ENCODE peak calls at places on chromosome 18, in ten cellular contexts. X is sigmoid colon, I is astrocyte, O is AG04449, D is AG09309, U is IMR-90, Q is pancreas, F is left ventricle myocardium inferior, S is heart left ventricle, W is tibial artery. G is an unnamed sample.

GRCh38 chr18:12679183-12679786 is 21.4 kb upstream of the SPIRE1 start:
- DNase-seq in X (peak), I (no peak), O (no peak), D (no peak), U (peak), Q (no peak), F (peak), S (peak), W (peak), G (peak)

GRCh38 chr18:21361297-21361880 is 119.4 kb downstream of the GREB1L start:
- DNase-seq in X (no peak), I (no peak), O (no peak), D (no peak), U (no peak), Q (no peak), F (no peak), S (no peak), W (no peak), G (no peak)

GRCh38 chr18:3898866-3899613 is 449.1 kb downstream of the TGIF1 start:
- DNase-seq in X (no peak), I (no peak), O (no peak), D (no peak), U (no peak), Q (no peak), F (no peak), S (no peak), W (no peak), G (no peak)

GRCh38 chr18:9916814-9917213 is 3.0 kb downstream of the VAPA start:
- DNase-seq in X (no peak), I (no peak), O (no peak), D (no peak), U (no peak), Q (no peak), F (no peak), S (no peak), W (no peak), G (no peak)

GRCh38 chr18:70337139-70337972 is 48.5 kb downstream of the SOCS6 start:
- DNase-seq in X (no peak), I (peak), O (peak), D (peak), U (peak), Q (no peak), F (no peak), S (peak), W (no peak), G (peak)

GRCh38 chr18:79987566-79987965 is 797 bp downstream of the TXNL4A start:
- DNase-seq in X (no peak), I (no peak), O (no peak), D (no peak), U (no peak), Q (no peak), F (no peak), S (no peak), W (no peak), G (peak)

GRCh38 chr18:3721771-3722661 is 272.0 kb downstream of the TGIF1 start:
- DNase-seq in X (no peak), I (no peak), O (no peak), D (no peak), U (no peak), Q (no peak), F (no peak), S (no peak), W (no peak), G (no peak)

GRCh38 chr18:44702594-44702993 is 21.9 kb downstream of the SETBP1 start:
- DNase-seq in X (no peak), I (no peak), O (no peak), D (no peak), U (no peak), Q (no peak), F (no peak), S (no peak), W (no peak), G (no peak)

GRCh38 chr18:63320690-63321265 is 1.2 kb upstream of the BCL2 start:
- DNase-seq in X (peak), I (peak), O (no peak), D (no peak), U (peak), Q (peak), F (peak), S (peak), W (peak), G (peak)
- TF ChIP-seq CTCF in X (no peak), I (no peak), O (no peak), D (no peak), U (no peak), Q (no peak), F (no peak), S (no peak), W (no peak), G (no peak)

GRCh38 chr18:37564796-37565137 is 831 bp downstream of the CELF4 start:
- DNase-seq in X (peak), I (peak), O (no peak), D (no peak), U (peak), Q (peak), F (peak), S (peak), W (no peak), G (peak)

GRCh38 chr18:37565985-37566478 is 434 bp upstream of the CELF4 start:
- DNase-seq in X (peak), I (no peak), O (no peak), D (no peak), U (peak), Q (peak), F (peak), S (peak), W (no peak), G (peak)

GRCh38 chr18:37563810-37564511 is 1.6 kb downstream of the CELF4 start:
- DNase-seq in X (peak), I (no peak), O (no peak), D (no peak), U (no peak), Q (no peak), F (no peak), S (no peak), W (no peak), G (no peak)

GRCh38 chr18:37566479-37567060 is 972 bp upstream of the CELF4 start:
- DNase-seq in X (peak), I (no peak), O (no peak), D (no peak), U (no peak), Q (no peak), F (no peak), S (no peak), W (no peak), G (no peak)

DNA sequence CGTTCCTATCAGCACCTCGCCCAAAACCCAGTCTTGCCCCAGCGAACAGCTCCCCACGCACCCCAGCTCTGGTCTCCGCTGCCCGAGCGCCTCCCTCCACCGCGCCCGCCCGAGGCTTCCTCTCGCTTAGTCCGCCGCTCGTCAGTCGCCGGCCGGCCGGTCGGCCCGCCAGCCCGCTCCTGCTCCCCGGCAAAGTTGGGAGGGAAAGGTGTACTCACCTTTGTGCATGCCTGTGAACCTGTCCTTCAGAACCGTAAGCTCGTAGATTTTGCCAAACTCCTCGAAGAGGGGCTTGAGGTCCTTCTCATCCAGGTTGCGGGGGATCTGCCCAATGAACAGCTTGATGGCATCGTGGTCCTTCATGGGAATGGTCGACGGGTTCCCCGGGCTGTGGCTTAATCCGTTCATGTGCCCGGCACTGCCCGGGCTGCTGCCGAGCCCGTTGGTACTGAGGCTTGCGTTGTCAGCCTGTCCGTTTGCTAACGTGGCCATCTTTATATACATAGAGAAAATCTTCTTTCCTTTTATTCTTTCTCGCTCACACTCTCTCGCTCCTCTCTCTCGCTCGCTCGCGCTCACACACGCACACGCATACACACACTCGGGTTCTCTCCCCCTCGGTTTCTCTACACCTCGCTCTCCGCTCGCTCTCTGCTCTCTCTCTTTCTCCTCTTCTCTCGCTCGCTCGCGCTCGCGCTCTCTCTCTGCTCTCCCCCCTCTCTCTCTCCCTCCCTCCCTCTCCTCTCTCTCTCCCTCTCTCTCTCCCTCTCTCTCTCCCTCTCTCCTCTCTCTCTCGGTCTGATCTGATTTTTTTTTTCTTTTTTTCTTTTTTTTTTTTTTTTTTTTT is at the start of gene CELF4:
- DNase-seq in X (peak), I (no peak), O (no peak), D (no peak), U (no peak), Q (peak), F (no peak), S (no peak), W (no peak), G (no peak)
- H3K4me3 ChIP-seq in X (peak), I (peak), O (peak), D (peak), U (peak), Q (peak), F (peak), S (peak), W (peak), G (peak)

GRCh38 chr18:36375118-36375517 is 77.6 kb downstream of the FHOD3 start:
- DNase-seq in X (no peak), I (no peak), O (no peak), D (no peak), U (no peak), Q (no peak), F (no peak), S (no peak), W (no peak), G (no peak)

GRCh38 chr18:36374262-36374661 is 76.7 kb downstream of the FHOD3 start:
- DNase-seq in X (no peak), I (no peak), O (no peak), D (no peak), U (no peak), Q (no peak), F (no peak), S (no peak), W (no peak), G (peak)

GRCh38 chr18:36377626-36378025 is 80.1 kb downstream of the FHOD3 start:
- DNase-seq in X (no peak), I (no peak), O (no peak), D (no peak), U (no peak), Q (no peak), F (no peak), S (no peak), W (no peak), G (no peak)

GRCh38 chr18:36376361-36376760 is 78.8 kb downstream of the FHOD3 start:
- DNase-seq in X (no peak), I (no peak), O (no peak), D (no peak), U (peak), Q (no peak), F (no peak), S (no peak), W (no peak), G (no peak)

DNA sequence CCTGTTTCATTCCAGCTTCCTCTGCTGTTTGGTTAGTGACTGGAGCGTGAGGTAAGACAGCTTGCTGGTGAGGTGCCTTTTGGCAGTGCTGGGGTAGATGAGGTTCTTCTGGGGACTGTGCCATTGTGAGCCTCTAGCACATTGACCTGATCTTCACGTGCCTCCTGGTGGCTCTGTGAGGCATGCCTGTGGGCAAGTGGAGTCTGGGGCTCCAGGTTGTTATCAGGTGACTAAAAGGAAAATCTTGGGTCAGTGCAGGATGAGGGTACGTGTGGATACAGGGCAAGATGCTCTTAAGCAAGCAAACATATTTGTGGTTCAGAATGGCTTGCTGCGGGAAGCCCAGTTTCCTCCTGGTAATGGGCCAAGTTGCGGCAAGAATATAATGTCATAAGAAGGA is 75.4 kb downstream of the FHOD3 start:
- DNase-seq in X (no peak), I (peak), O (peak), D (peak), U (peak), Q (no peak), F (no peak), S (no peak), W (no peak), G (peak)
- TF ChIP-seq CTCF in X (no peak), I (peak), O (no peak), D (peak), U (peak), Q (no peak), F (no peak), S (peak), W (no peak), G (peak)

GRCh38 chr18:63890226-63890949 is 2.9 kb downstream of the SERPINB2 start:
- DNase-seq in X (no peak), I (no peak), O (no peak), D (no peak), U (no peak), Q (no peak), F (no peak), S (no peak), W (no peak), G (no peak)

GRCh38 chr18:63890950-63891304 is 3.4 kb downstream of the SERPINB2 start:
- DNase-seq in X (no peak), I (no peak), O (no peak), D (no peak), U (peak), Q (no peak), F (no peak), S (no peak), W (no peak), G (no peak)

GRCh38 chr18:63887424-63887823 is at the start of gene SERPINB2:
- DNase-seq in X (no peak), I (no peak), O (no peak), D (no peak), U (peak), Q (no peak), F (no peak), S (no peak), W (no peak), G (peak)

GRCh38 chr18:63888473-63889190 is 1.1 kb downstream of the SERPINB2 start:
- DNase-seq in X (no peak), I (no peak), O (no peak), D (no peak), U (no peak), Q (no peak), F (no peak), S (no peak), W (no peak), G (peak)

DNA sequence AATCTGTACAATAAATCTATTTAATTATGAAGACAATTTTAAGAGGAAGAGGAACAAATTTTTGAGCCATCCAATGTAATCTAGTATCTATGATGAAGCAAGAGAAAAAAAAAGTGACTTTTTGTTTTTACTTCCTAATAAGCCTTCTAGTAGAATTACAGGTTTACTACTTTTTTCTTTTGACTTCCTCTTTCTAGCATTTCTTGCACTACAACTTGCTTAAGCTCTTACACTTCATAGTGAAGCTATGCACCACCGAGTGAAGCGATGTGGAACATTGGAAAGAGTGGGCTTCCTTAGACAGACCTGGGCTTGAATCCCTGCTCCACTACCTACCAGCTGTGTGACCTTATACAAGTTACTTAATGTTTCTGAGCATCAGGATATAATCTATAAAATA is 2.1 kb downstream of the SERPINB2 start:
- DNase-seq in X (no peak), I (no peak), O (no peak), D (no peak), U (no peak), Q (no peak), F (no peak), S (no peak), W (no peak), G (no peak)
- H3K4me3 ChIP-seq in X (no peak), I (no peak), O (no peak), D (no peak), U (no peak), Q (no peak), F (no peak), S (no peak), W (no peak), G (no peak)

GRCh38 chr18:55275042-55275897 is 312.7 kb downstream of the TCF4 start:
- DNase-seq in X (no peak), I (peak), O (no peak), D (peak), U (peak), Q (no peak), F (peak), S (no peak), W (peak), G (peak)
- TF ChIP-seq CTCF in X (no peak), I (peak), O (no peak), D (peak), U (peak), Q (peak), F (peak), S (peak), W (no peak), G (peak)

GRCh38 chr18:75350857-75351256 is 76.6 kb downstream of the SMIM21 start:
- DNase-seq in X (no peak), I (no peak), O (no peak), D (no peak), U (no peak), Q (no peak), F (no peak), S (no peak), W (no peak), G (no peak)
- H3K4me3 ChIP-seq in X (no peak), I (no peak), O (no peak), D (no peak), U (no peak), Q (no peak), F (no peak), S (no peak), W (no peak), G (no peak)

DNA sequence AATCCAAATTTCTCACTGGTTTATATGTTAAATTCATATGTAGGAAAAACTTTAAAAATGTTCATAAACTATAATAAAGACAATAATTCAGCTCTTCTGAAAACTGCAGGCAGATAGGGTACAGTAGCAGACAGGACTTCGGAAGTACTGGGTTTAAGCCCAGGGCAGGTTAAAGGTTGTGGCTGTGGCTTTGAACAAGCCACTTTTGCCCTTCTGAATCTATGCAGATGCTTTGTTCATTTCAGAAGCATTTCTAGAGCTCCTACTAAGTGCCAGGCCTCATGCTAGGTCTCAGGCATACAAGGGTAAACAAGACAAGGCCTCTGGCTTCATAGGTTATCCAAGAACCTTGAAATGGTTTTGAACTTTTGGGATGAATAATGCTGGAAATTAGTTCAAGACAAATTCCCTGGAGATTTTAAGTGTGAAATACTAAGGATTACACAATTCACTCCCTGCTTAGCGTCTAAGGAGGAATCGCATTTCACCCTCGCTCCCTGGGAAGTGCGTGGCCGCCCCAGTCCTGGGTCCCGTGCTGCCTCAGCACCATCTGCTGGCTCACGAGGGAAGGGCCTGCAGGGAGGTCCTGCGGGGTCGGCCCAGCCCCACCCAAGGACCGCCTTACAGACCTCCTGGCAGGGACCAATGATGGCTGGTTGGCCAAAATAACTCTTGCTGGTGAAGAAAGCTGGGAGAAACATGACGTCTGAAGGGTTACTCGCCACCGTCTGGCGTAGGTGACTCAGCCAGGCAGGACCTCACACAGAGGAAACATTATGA is 67.7 kb upstream of the L3MBTL4 start:
- DNase-seq in X (peak), I (peak), O (no peak), D (peak), U (peak), Q (peak), F (peak), S (peak), W (peak), G (peak)
- TF ChIP-seq CTCF in X (peak), I (peak), O (peak), D (peak), U (peak), Q (peak), F (peak), S (peak), W (peak), G (peak)

GRCh38 chr18:76349067-76349715 is 145.9 kb downstream of the ZNF516 start:
- DNase-seq in X (peak), I (peak), O (no peak), D (no peak), U (peak), Q (peak), F (peak), S (peak), W (peak), G (peak)
- H3K4me3 ChIP-seq in X (no peak), I (no peak), O (no peak), D (no peak), U (no peak), Q (no peak), F (peak), S (no peak), W (no peak), G (peak)

DNA sequence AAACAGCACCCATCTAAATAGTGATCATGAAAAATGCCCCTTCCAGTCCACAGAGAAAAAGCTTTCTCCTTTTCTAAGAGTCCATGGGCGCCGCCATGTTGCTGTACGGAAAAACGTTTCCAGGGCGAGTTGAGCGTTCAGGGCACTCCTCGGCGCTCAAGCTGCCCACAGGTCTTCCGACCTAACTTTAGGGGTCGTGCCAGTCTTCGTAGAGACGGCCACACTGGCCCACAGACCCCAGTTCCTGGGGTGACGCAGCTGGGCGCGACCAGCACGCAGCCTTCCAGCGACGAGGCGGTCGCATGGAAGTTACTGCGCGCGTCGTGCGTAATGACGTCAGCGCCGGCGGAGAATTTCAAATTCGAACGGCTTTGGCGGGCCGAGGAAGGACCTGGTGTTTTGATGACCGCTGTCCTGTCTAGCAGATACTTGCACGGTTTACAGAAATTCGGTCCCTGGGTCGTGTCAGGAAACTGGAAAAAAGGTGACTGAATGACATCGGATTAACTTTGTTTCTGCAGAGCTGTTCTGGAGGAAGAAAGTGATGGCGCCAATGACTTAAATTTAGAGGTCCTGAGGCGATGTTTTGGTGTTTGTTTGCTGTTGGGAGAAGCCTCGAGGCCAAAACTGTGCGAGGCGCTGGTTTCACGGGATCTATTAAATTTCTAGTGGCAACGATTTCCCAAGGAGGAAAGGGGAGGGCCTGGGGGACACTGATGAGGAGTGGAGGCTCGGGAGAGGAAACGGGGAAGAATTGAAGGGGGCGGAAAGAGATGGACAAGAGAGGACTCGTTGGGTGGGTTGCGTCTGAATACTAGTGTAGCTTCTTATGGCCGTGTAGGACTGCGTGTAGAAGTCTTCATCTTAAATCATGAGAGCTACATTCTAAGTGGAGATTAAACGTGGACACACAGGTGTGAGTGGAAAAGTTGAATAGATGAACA is at the start of the genes METTL4 and NDC80:
- DNase-seq in X (peak), I (peak), O (peak), D (no peak), U (peak), Q (peak), F (peak), S (peak), W (peak), G (peak)
- TF ChIP-seq CTCF in X (no peak), I (no peak), O (no peak), D (no peak), U (no peak), Q (no peak), F (no peak), S (no peak), W (no peak), G (no peak)

G was measured in fibroblast of the aortic adventitia.